ENCODE peak calls at places on chromosome 13, in seven cellular contexts. X is CD8-positive, alpha-beta memory T cell; M is adipocyte; K is DMS153; Y is amygdala; V is sigmoid colon; U is T follicular helper cell. D is an unnamed sample.
A peak's percentile ranks its signal among the peaks of the same experiment; 100 is the strongest.

GRCh38 chr13:111066544-111066943 is 48.6 kb upstream of the ARHGEF7 start:
- DNase-seq in M (no peak), X (no peak), U (no peak), V (no peak), Y (no peak), K (no peak), D (no peak)

GRCh38 chr13:34971473-34971872 is 29.4 kb downstream of the NBEA start:
- DNase-seq in K (no peak), Y (no peak), U (no peak), X (no peak), V (no peak), M (no peak), D (no peak)

GRCh38 chr13:72599148-72599743 is 128.2 kb downstream of the MZT1 start:
- DNase-seq in M (no peak), Y (no peak), V (no peak), K (no peak), X (no peak), U (no peak), D (no peak)

GRCh38 chr13:34039678-34040077 is 221.7 kb downstream of the RFC3 start:
- DNase-seq in M (no peak), K (no peak), U (no peak), V (no peak), Y (no peak), X (no peak), D (no peak)

GRCh38 chr13:109344552-109345157 is 441.7 kb downstream of the IRS2 start:
- DNase-seq in U (no peak), K (no peak), M (peak; percentile 42), X (no peak), V (no peak), Y (no peak), D (peak; percentile 67)

GRCh38 chr13:101572456-101572855 is 120.0 kb downstream of the ITGBL1 start:
- DNase-seq in K (no peak), V (no peak), X (no peak), M (no peak), Y (no peak), U (no peak), D (peak; percentile 15)

GRCh38 chr13:31675521-31675953 is 63.8 kb upstream of the RXFP2 start:
- DNase-seq in M (peak; percentile 77), Y (no peak), V (no peak), U (no peak), X (no peak), K (no peak), D (no peak)

GRCh38 chr13:40629678-40630384 is 36.6 kb downstream of the FOXO1 start:
- DNase-seq in Y (no peak), M (no peak), X (no peak), V (no peak), U (no peak), K (no peak), D (no peak)

GRCh38 chr13:113452942-113453901 is at the start of gene ADPRHL1:
- DNase-seq in M (no peak), V (peak; percentile 70), U (no peak), K (no peak), X (no peak), Y (no peak), D (no peak)

GRCh38 chr13:40109324-40109958 is 454.0 kb downstream of the COG6 start:
- DNase-seq in X (no peak), Y (no peak), M (peak; percentile 50), U (no peak), V (no peak), K (no peak), D (no peak)

GRCh38 chr13:101382086-101382485 is 34.2 kb downstream of the NALCN start:
- DNase-seq in K (no peak), Y (no peak), V (no peak), X (no peak), U (no peak), M (peak; percentile 11), D (peak; percentile 24)

GRCh38 chr13:31172001-31172400 is 10.3 kb upstream of the HSPH1 start:
- DNase-seq in M (peak; percentile 18), Y (no peak), V (no peak), U (no peak), K (no peak), X (no peak), D (peak; percentile 14)

GRCh38 chr13:37868691-37869505 is 674 bp downstream of the TRPC4 start:
- DNase-seq in X (no peak), Y (no peak), M (peak; percentile 41), U (no peak), K (no peak), V (no peak), D (peak; percentile 28)

GRCh38 chr13:98440390-98441055 is 136.4 kb downstream of the STK24 start:
- DNase-seq in K (no peak), V (no peak), U (no peak), X (no peak), Y (no peak), M (no peak), D (no peak)

GRCh38 chr13:33289966-33290365 is 4.4 kb upstream of the STARD13 start:
- DNase-seq in U (no peak), M (no peak), Y (no peak), K (no peak), V (no peak), X (no peak), D (no peak)

GRCh38 chr13:106522898-106523525 is 12.4 kb downstream of the EFNB2 start:
- DNase-seq in M (no peak), Y (no peak), U (no peak), V (no peak), K (no peak), X (no peak), D (peak; percentile 52)

GRCh38 chr13:113665582-113666323 is 1.3 kb upstream of the GRK1 start:
- DNase-seq in M (no peak), Y (no peak), U (no peak), V (peak; percentile 56), X (no peak), K (no peak), D (no peak)

GRCh38 chr13:30752201-30752797 is 17.0 kb downstream of the ALOX5AP start:
- DNase-seq in M (peak; percentile 20), X (no peak), U (no peak), K (no peak), Y (no peak), V (no peak), D (no peak)

GRCh38 chr13:72295173-72295572 is 428.2 kb upstream of the DACH1 start:
- DNase-seq in K (no peak), V (no peak), U (no peak), Y (no peak), X (no peak), M (peak; percentile 35), D (peak; percentile 84)

GRCh38 chr13:44397766-44398223 is 24.2 kb downstream of the SERP2 start:
- DNase-seq in U (no peak), M (no peak), Y (no peak), K (no peak), V (peak; percentile 37), X (no peak), D (no peak)

GRCh38 chr13:41470187-41470586 is 12.8 kb downstream of the RGCC start:
- DNase-seq in U (no peak), V (no peak), K (no peak), Y (no peak), X (peak; percentile 43), M (no peak), D (no peak)

GRCh38 chr13:112931028-112931934 is 37.7 kb upstream of the MCF2L start:
- DNase-seq in X (no peak), Y (no peak), V (peak; percentile 47), M (peak; percentile 78), U (no peak), K (peak; percentile 91), D (peak; percentile 10)

GRCh38 chr13:36163303-36163702 is 32.1 kb upstream of the DCLK1 start:
- DNase-seq in Y (no peak), K (peak; percentile 70), M (no peak), V (no peak), X (no peak), U (no peak), D (no peak)

D was measured in endothelial cell of umbilical vein.